ENCODE peak calls at places on chromosomes 12 and 14, in seven cellular contexts. C, Z, J, G, W, O and B are unnamed samples.

GRCh38 chr14:100770605-100771120 is 44.0 kb downstream of the DLK1 start:
- DNase-seq in C (no peak), Z (no peak), J (no peak), W (no peak), O (no peak), G (no peak), B (no peak)

GRCh38 chr12:62730649-62731377 is 204.1 kb downstream of the PPM1H start:
- DNase-seq in O (no peak), G (no peak), C (no peak), J (no peak), W (peak), Z (no peak), B (no peak)

GRCh38 chr14:51818748-51819386 is 41.5 kb upstream of the GNG2 start:
- DNase-seq in J (no peak), O (no peak), Z (no peak), G (no peak), C (no peak), W (no peak), B (no peak)

GRCh38 chr12:2824541-2824940 is 10.3 kb downstream of the NRIP2 start:
- DNase-seq in Z (no peak), G (no peak), C (no peak), J (no peak), O (no peak), W (no peak), B (no peak)

GRCh38 chr12:121139301-121139700 is 6.6 kb downstream of the P2RX7 start:
- DNase-seq in W (no peak), G (no peak), C (no peak), Z (no peak), J (no peak), O (no peak), B (no peak)

GRCh38 chr12:104930388-104931326 is 27.4 kb downstream of the SLC41A2 start:
- DNase-seq in C (no peak), G (no peak), W (no peak), J (no peak), Z (no peak), O (no peak), B (no peak)

GRCh38 chr14:91035855-91036254 is 24.6 kb downstream of the RPS6KA5 start:
- DNase-seq in C (no peak), O (no peak), G (no peak), W (no peak), J (no peak), Z (no peak), B (no peak)

GRCh38 chr14:95273041-95273978 is 46.4 kb downstream of the CLMN start:
- DNase-seq in J (no peak), W (no peak), O (no peak), C (no peak), G (peak), Z (no peak), B (no peak)

GRCh38 chr12:69653703-69654102 is 43.0 kb upstream of the LRRC10 start:
- DNase-seq in W (no peak), Z (no peak), G (no peak), C (no peak), J (no peak), O (no peak), B (no peak)

GRCh38 chr14:103923863-103924262 is 4.4 kb upstream of the TDRD9 start:
- DNase-seq in Z (no peak), G (no peak), J (no peak), O (no peak), W (no peak), C (no peak), B (no peak)

GRCh38 chr12:112473056-112473455 is 54.3 kb downstream of the PTPN11 start:
- DNase-seq in Z (no peak), C (no peak), G (no peak), J (no peak), O (no peak), W (peak), B (no peak)

GRCh38 chr12:19196959-19197630 is 67.6 kb downstream of the PLEKHA5 start:
- DNase-seq in C (no peak), G (no peak), W (no peak), J (no peak), O (no peak), Z (no peak), B (no peak)

GRCh38 chr12:103929909-103930786 is at the start of gene HSP90B1:
- DNase-seq in W (peak), Z (peak), O (peak), J (peak), G (peak), C (peak), B (peak)

GRCh38 chr14:100132161-100132902 is 27.1 kb downstream of the DEGS2 start:
- DNase-seq in G (no peak), O (peak), J (no peak), C (no peak), Z (no peak), W (no peak), B (no peak)

GRCh38 chr14:77641534-77642341 is 25.3 kb upstream of the SPTLC2 start:
- DNase-seq in G (no peak), J (no peak), O (peak), C (peak), Z (peak), W (no peak), B (no peak)

DNA sequence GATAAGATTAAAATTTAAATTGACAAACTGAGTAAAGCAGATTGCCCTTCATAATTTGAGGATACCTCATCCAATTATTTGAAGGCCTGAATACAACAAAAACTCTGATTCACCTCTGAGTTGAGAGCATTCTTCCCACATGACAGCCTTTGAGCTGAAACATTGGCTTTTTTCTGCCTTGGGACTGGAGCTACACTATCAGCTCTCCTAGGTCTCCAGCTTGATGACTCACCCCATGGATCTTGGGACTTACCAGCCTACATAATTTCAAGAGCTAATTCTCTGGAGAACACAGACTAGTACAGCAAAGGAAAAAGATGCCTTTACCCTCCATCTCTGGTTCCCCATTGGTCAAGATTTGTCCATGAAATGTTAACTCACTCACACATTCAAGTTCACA is 555.1 kb downstream of the FOXG1 start:
- DNase-seq in C (no peak), J (no peak), Z (no peak), G (no peak), W (no peak), O (no peak), B (no peak)
- TF ChIP-seq CTCF in C (no peak), J (no peak), Z (no peak), G (no peak), W (no peak), O (no peak), B (no peak)

DNA sequence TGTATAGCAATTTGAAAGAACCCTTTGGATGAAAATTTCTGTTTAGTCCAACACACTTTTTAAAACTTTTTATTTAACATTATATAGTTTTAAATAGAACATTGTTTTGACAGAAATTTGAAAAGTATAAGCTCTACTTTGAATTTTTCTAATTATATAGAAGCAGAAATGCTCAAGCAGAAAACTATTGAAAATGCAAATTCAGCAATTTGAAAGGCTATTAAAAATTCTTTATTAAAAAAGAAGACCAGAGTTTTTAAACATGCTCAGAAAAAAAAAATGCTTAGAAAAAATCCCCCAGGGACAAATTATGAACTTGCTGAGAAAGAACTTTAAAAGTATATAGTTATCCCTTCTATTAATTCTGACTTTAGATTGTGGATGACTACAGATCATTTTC is 21.1 kb upstream of the FSCB start:
- DNase-seq in W (no peak), J (no peak), Z (no peak), C (no peak), O (no peak), G (no peak), B (no peak)
- TF ChIP-seq CTCF in W (no peak), J (no peak), Z (no peak), C (no peak), O (no peak), G (no peak), B (no peak)

GRCh38 chr12:65759735-65760134 is 64.5 kb upstream of the HMGA2 start:
- DNase-seq in O (no peak), J (no peak), C (no peak), G (no peak), Z (no peak), W (no peak), B (no peak)

GRCh38 chr12:65764325-65764724 is 60.0 kb upstream of the HMGA2 start:
- DNase-seq in W (no peak), C (no peak), J (no peak), G (no peak), Z (no peak), O (no peak), B (no peak)

GRCh38 chr12:65769880-65770279 is 54.4 kb upstream of the HMGA2 start:
- DNase-seq in O (no peak), Z (no peak), J (no peak), C (no peak), G (no peak), W (no peak), B (no peak)

GRCh38 chr12:65761301-65761700 is 63.0 kb upstream of the HMGA2 start:
- DNase-seq in J (no peak), Z (no peak), C (no peak), O (no peak), W (no peak), G (no peak), B (no peak)

DNA sequence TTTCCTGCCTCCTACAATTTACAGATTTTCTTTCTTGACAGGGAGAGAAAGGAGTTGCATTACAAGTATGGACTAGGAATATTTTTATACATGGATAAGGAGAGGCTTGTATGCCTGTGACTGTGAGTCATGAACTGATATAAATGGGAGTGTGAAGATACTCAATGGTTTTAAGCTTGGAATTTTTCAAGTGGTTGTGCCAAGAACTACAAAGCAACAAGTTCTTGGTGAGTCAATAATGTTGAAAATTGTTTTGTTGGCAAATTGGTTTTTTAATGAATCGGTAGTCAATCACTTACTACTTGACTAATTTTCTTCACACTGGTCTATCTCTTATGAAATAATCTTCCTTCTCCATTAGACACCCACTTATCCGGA is 58.9 kb upstream of the HMGA2 start:
- DNase-seq in O (no peak), C (no peak), J (no peak), W (no peak), G (no peak), Z (no peak), B (no peak)
- TF ChIP-seq CTCF in O (no peak), C (no peak), J (no peak), W (no peak), G (no peak), Z (no peak), B (no peak)

GRCh38 chr12:108559748-108560147 is 1.2 kb downstream of the SART3 start:
- DNase-seq in C (no peak), O (no peak), W (no peak), Z (no peak), J (no peak), G (no peak), B (no peak)
- TF ChIP-seq CTCF in C (no peak), O (no peak), W (no peak), Z (no peak), J (no peak), G (no peak), B (no peak)

DNA sequence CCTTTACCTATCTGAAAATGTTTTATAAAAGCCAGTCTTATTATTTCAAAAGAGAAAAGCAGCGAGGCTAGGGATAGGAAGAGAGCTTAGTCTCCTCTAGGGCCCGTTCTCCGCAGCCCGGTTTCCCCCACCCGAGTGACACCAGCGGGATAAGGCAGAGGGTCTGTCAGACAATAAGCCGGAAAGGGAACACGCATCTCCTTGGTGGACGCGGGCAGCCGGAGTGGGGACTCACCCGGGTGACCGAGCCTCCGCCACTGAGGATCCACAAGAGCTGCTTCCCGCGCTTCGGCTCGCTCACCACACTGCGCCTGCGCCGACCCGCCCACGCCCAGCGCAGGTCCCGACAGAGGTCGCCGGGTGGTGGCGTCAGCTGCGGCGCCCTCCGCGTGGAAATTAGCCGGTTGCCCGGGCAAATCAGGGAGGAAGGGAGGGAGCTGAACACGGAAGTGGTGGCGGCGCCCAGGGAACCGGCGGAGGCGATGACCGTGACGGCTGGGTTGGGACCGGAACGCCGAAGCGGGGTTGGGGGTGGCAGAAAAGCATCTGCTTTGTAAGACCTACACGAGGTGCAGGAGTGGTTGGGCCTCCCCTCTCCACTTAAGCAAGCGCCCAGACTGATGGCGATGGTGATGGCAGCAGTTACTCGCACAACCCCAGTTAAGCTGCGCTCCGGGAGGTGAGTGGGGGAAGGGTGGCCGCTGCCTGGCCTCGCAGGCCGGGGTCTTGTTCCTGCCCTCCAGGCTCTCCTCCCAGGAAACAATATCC is at the start of the genes SOCS4 and WDHD1:
- DNase-seq in Z (peak), C (peak), G (peak), J (peak), W (peak), O (peak), B (peak)
- TF ChIP-seq CTCF in Z (peak), C (peak), G (no peak), J (no peak), W (no peak), O (no peak), B (no peak)

GRCh38 chr14:61569783-61570182 is 125.5 kb upstream of the HIF1A start:
- DNase-seq in J (no peak), O (peak), C (no peak), Z (no peak), G (no peak), W (no peak), B (no peak)

GRCh38 chr14:61569308-61569707 is 126.0 kb upstream of the HIF1A start:
- DNase-seq in O (no peak), C (no peak), G (no peak), W (no peak), Z (no peak), J (no peak), B (no peak)

GRCh38 chr14:61567838-61568571 is 127.3 kb upstream of the HIF1A start:
- DNase-seq in W (no peak), G (no peak), Z (peak), C (no peak), O (no peak), J (peak), B (peak)

GRCh38 chr14:61570188-61570960 is 124.9 kb upstream of the HIF1A start:
- DNase-seq in W (no peak), Z (no peak), O (no peak), C (no peak), G (no peak), J (no peak), B (no peak)

GRCh38 chr14:61568572-61569011 is 126.7 kb upstream of the HIF1A start:
- DNase-seq in Z (peak), G (no peak), W (no peak), J (peak), C (no peak), O (peak), B (peak)
- TF ChIP-seq CTCF in Z (no peak), G (no peak), W (no peak), J (peak), C (no peak), O (no peak), B (no peak)